ENCODE peak calls at places on chromosomes 16 and 17, in nine cellular contexts. V is OCI-LY7; O is spleen; U is lung; B is mesendoderm; Y is mucosa of descending colon; R is CD8-positive, alpha-beta T cell; M is Peyer's patch; K is heart left ventricle. S is an unnamed sample. For H3K36me3 and H3K4me1, the result is how much of the 10 kb centered on the place peaks cover.

GRCh38 chr17:40552806-40553693 is 12.2 kb downstream of the CCR7 start:
- DNase-seq in V (no peak), K (no peak), R (no peak), M (peak), Y (no peak), B (no peak), O (peak), U (peak), S (no peak)

GRCh38 chr17:35765731-35766488 is 5.2 kb downstream of the C17orf50 start:
- DNase-seq in U (no peak), Y (no peak), O (no peak), M (no peak), V (no peak), R (no peak), B (no peak), K (no peak), S (no peak)

GRCh38 chr17:3985800-3986199 is 21.6 kb upstream of the ATP2A3 start:
- DNase-seq in U (no peak), M (no peak), V (no peak), K (no peak), Y (no peak), O (no peak), R (no peak), B (no peak), S (no peak)

GRCh38 chr17:48487221-48487620 is 43.6 kb downstream of the HOXB1 start:
- DNase-seq in K (no peak), R (no peak), B (no peak), M (no peak), U (no peak), O (no peak), V (no peak), Y (no peak), S (no peak)

GRCh38 chr16:63613701-63614100 is 1508.2 kb downstream of the CDH11 start:
- DNase-seq in K (no peak), V (no peak), B (no peak), R (no peak), M (no peak), O (no peak), U (no peak), Y (no peak), S (no peak)

GRCh38 chr16:1659071-1659470 is 19.0 kb upstream of the JPT2 start:
- DNase-seq in M (no peak), R (no peak), V (no peak), U (no peak), Y (no peak), O (no peak), B (no peak), K (no peak), S (no peak)

GRCh38 chr16:13756411-13756810 is 163.5 kb upstream of the ERCC4 start:
- DNase-seq in B (no peak), R (no peak), Y (no peak), O (no peak), M (no peak), U (no peak), V (no peak), K (no peak), S (no peak)

GRCh38 chr16:14309906-14310305 is 238.8 kb downstream of the MRTFB start:
- DNase-seq in U (no peak), Y (no peak), K (no peak), R (no peak), B (peak), O (peak), V (no peak), M (no peak), S (no peak)

GRCh38 chr17:59829217-59830006 is 63.3 kb downstream of the TUBD1 start:
- DNase-seq in B (peak), O (no peak), K (no peak), R (no peak), M (peak), Y (peak), V (peak), U (no peak), S (peak)

GRCh38 chr16:1245452-1246005 is 5.0 kb downstream of the TPSAB1 start:
- DNase-seq in R (no peak), U (no peak), B (no peak), Y (no peak), M (no peak), V (no peak), K (peak), O (peak), S (no peak)

GRCh38 chr16:69465083-69465721 is 40.8 kb downstream of the CYB5B start:
- DNase-seq in V (no peak), Y (peak), R (no peak), K (no peak), U (no peak), B (peak), O (no peak), M (no peak), S (peak)

GRCh38 chr16:80518436-80518835 is 22.4 kb upstream of the DYNLRB2 start:
- DNase-seq in M (peak), V (peak), O (no peak), Y (no peak), K (no peak), U (no peak), R (no peak), B (peak), S (no peak)

GRCh38 chr17:10061131-10061581 is 137.2 kb downstream of the GAS7 start:
- DNase-seq in B (no peak), U (no peak), O (no peak), M (no peak), V (no peak), R (no peak), Y (no peak), K (peak), S (no peak)

GRCh38 chr16:11759163-11759834 is 16.6 kb upstream of the TXNDC11 start:
- DNase-seq in K (no peak), U (no peak), M (peak), V (no peak), R (no peak), Y (peak), O (no peak), B (no peak), S (no peak)
- H3K36me3 ChIP-seq in K (under half), U (under half), M (half or more), V (half or more), R (under half), Y (under half), O (half or more), B (under half), S (under half)

DNA sequence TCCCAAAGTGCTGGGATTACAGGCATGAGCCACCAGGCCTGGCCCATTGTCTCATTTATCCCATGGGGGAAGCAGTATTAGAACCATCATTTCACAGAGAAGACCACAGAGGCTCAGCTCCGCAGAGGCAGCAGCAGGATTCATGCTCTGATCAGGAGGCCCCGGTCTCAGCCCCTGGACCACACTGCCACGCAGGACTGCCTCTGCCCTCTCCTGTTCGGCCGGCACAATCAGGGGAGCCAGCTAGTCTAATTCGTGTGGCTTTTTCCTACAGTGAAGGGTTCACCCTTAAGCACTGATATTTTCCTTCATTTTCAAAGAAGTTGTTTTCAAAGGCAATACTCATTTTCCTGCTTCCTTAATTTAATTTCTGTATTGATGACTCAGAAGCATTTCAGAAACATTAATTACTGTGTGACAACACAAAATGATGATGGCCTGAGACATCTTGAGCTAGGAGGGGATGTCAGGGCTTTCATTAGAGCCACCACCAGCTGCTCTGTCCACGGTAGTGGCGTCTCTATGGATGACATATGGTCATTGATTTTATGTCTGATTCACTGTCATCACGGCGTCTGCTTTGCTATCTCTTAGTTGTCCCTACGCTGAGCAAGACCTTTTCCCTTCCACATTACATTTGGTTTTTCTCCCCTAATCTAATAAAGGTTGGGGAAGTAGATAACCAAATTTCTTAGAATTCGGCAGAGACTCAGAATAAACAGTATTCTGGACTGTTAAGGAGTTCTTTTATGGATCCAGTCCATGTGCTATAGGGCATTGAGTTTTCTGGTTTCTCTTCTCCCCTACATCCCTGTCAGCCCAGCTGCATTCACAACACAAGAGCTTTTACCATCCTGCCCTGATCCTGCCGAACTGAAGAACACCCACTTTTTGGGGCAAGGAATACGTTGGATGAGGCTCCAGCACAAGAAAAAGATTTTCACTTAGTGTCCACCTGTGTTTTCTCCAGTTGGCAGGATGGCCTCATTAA is 314.0 kb downstream of the SLC39A11 start:
- DNase-seq in B (no peak), K (no peak), U (no peak), Y (no peak), O (no peak), R (no peak), V (no peak), M (no peak), S (no peak)
- H3K4me1 ChIP-seq in B (under half), K (under half), U (under half), Y (under half), O (under half), R (under half), V (under half), M (under half), S (under half)

GRCh38 chr16:81703177-81704155 is 75.6 kb upstream of the PLCG2 start:
- DNase-seq in B (no peak), U (no peak), O (peak), R (no peak), Y (peak), M (no peak), V (no peak), K (no peak), S (no peak)
- H3K4me3 ChIP-seq in B (no peak), U (no peak), O (no peak), R (no peak), Y (no peak), M (peak), V (no peak), K (no peak), S (no peak)

DNA sequence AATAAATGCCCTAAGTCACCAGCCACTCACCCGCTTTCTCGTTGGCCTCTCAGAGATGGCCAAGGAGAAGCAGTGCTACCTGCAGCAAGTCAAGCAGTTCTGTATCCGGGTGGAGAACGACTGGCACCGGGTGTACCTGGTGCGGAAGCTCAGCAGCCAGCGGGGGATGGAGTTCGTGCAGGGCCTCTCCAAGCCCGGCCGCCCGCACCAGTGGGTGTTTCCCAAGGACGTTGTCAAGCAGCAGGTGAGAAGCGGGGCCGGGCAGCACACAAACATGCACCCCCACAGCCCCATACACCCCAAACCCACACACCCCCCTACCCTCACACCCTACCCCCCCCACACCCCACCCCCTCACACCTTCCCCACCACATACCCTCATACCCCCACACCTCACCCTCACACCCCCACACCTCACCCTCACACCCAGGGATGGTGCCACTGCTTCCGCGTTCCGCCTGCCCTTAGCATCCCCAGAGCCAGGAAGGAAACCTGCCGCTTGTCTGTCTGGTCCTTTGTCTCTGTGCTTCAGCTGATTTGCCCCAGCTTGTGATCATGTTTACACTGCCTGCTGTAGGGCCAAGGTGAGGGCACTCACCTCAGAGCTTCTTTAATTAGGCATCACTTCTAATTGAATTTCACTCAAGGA is 41.9 kb upstream of the ENDOV start:
- DNase-seq in B (no peak), M (no peak), V (no peak), K (no peak), R (no peak), O (peak), U (no peak), Y (no peak), S (no peak)
- H3K36me3 ChIP-seq in B (under half), M (half or more), V (under half), K (half or more), R (half or more), O (half or more), U (under half), Y (under half), S (under half)